ENCODE peak calls at places on chromosomes 4 and X, in eight cellular contexts. A is heart left ventricle, C is neural progenitor cell, L is mucosa of descending colon, T is lower lobe of right lung, V is foreskin fibroblast, J is HCT116, R is AG09309. W is an unnamed sample.

GRCh38 chrX:47047989-47048388 is 30.3 kb upstream of the RGN start:
- DNase-seq in T (no peak), A (no peak), C (peak; percentile 2), L (no peak), V (peak; percentile 0), R (no peak), J (no peak), W (no peak)

GRCh38 chrX:125172531-125172930 is 147.1 kb upstream of the TEX13C start:
- DNase-seq in J (no peak), C (no peak), V (no peak), R (no peak), A (no peak), T (no peak), L (no peak), W (no peak)

GRCh38 chrX:39414290-39414847 is 613.1 kb downstream of the MID1IP1 start:
- DNase-seq in A (no peak), V (no peak), T (no peak), R (no peak), C (no peak), J (no peak), L (no peak), W (no peak)

GRCh38 chr4:99148545-99148944 is 4.4 kb upstream of the ADH4 start:
- DNase-seq in L (no peak), C (no peak), A (no peak), T (no peak), R (no peak), V (no peak), J (no peak), W (no peak)

GRCh38 chr4:126888968-126889367 is 743.8 kb upstream of the INTU start:
- DNase-seq in T (no peak), R (peak; percentile 37), J (no peak), L (no peak), A (no peak), V (peak; percentile 39), C (no peak), W (no peak)

GRCh38 chr4:123517971-123518370 is 121.4 kb downstream of the SPRY1 start:
- DNase-seq in J (no peak), L (no peak), V (no peak), A (no peak), C (no peak), R (no peak), T (no peak), W (no peak)

GRCh38 chr4:162732871-162733270 is 433.8 kb downstream of the NAF1 start:
- DNase-seq in T (no peak), J (no peak), A (no peak), L (no peak), V (no peak), R (no peak), C (peak; percentile 18), W (no peak)

GRCh38 chrX:3286196-3286920 is 60.1 kb downstream of the MXRA5 start:
- DNase-seq in T (no peak), L (no peak), C (no peak), A (no peak), V (peak; percentile 77), R (no peak), J (peak; percentile 31), W (no peak)

GRCh38 chr4:1500231-1500965 is 94.2 kb upstream of the NKX1-1 start:
- DNase-seq in J (no peak), L (peak; percentile 13), C (no peak), A (peak; percentile 4), T (peak; percentile 25), R (no peak), V (no peak), W (peak; percentile 28)

GRCh38 chr4:34644716-34645115 is 1599.6 kb downstream of the ARAP2 start:
- DNase-seq in V (peak; percentile 10), L (no peak), C (no peak), J (no peak), T (no peak), A (no peak), R (no peak), W (no peak)

GRCh38 chr4:84938316-84938715 is 28.2 kb downstream of the WDFY3 start:
- DNase-seq in R (peak; percentile 32), C (no peak), T (no peak), J (no peak), L (no peak), V (peak; percentile 58), A (no peak), W (no peak)

DNA sequence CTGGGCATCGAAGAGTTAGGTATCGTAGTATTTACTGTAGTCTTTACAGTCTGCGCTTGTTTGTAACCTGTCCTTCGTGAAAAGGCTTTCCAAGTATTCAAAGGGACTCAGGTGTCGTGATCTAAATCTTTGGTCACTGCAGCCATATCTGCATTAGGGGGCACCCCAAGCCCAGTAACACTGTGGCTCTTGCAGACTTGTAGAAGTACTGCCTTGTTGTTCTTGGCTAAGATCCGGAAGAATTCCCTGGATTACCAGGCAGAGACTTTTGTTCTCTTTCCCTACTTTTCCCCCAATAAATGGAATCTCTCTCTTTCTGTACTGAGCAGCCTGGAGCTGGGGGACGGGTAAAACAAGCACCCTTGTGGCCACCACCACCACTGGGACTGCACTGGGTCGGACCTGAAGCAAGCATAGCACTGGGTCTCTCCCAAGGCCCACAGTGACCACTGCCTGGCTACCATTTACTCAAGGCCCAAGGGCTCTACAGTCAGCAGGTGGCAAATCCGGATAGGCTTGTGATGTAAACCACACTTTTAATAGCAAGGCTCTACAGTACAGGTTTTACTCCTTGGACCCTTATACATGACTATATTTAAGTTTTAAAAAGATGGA is 12.0 kb downstream of the CXorf58 start:
- DNase-seq in V (no peak), J (no peak), T (no peak), R (no peak), L (no peak), A (no peak), C (peak; percentile 74), W (no peak)
- TF ChIP-seq CTCF in V (no peak), J (peak; percentile 7), T (no peak), R (no peak), L (no peak), A (no peak), C (peak; percentile 67), W (no peak)

DNA sequence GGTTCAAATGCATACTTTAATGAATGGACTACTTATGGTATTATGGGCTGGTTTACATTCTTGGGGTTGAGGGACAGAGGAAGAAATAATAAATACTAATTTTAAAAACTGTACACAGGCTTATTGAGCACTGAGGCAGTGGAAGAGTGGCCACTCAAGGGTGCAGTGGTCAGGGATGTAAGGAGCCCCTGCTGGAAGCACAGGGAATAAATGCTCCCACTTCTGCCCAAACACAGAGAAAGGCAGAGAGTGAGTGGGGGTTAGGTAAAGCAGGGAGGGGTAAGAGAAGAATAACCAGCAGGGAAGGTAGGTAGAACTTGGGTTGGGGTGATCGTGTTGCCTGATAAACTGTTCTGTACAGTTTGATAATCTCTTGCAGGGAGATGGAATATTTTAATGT is 60.0 kb downstream of the GAB1 start:
- DNase-seq in J (no peak), L (no peak), C (no peak), T (no peak), A (no peak), R (no peak), V (no peak), W (no peak)
- TF ChIP-seq CTCF in J (no peak), L (no peak), C (peak; percentile 29), T (no peak), A (no peak), R (no peak), V (peak; percentile 12), W (no peak)

DNA sequence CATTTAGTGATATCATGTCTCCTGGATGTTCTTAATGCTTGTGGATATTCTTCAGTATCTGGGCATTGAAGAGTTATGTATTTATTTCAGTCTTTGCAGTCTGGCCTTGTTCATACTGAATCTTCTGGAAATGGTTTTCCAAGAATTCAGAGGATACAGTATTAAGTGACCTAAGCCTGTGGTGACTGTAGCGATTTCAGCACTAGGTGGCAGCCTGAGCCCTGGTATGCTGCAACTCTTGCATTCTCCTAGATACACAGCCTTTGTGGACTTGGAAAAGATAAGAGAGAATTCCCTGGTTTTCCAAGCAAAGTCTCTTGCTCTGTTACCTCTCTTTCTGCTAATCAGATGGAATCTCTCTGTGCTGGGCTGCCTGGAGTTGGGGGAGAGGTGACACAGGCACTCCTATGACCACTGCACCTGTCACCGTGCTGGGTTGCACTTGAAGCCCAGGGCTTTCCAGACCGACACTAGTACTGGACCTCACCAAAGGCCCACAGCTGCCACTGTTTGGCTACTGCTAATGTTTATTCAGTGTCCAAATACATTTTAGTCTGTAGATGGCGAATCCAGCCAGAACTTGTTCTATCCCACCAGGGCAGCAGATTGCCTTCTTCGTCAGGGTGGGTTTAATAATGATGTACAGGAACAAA is 19.3 kb upstream of the SPIN2A start:
- DNase-seq in J (peak; percentile 13), T (no peak), V (no peak), L (peak; percentile 55), C (peak; percentile 65), R (peak; percentile 4), A (peak; percentile 17), W (no peak)
- TF ChIP-seq CTCF in J (peak; percentile 18), T (peak; percentile 31), V (peak; percentile 34), L (no peak), C (peak; percentile 62), R (peak; percentile 62), A (peak; percentile 41), W (no peak)

DNA sequence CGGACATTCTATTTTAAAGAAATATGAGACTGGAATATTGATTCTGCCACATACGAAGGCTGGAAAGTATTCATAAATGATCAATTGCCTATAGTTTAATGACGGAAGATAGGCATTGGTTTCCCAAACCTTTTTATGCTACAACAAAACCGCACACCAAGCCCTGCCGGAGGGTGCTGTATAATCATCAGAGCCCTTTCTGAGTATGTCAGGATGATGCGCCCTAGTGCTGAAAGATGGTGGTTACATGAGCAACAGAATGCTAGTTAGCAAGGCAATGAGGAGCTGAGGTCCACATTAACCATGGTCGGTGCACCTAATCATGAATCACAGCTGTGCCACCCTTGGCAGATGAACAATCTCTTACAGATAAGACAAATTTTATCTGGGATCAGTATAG is 491.0 kb downstream of the PACRGL start:
- DNase-seq in A (no peak), C (peak; percentile 17), T (no peak), L (no peak), J (no peak), R (no peak), V (no peak), W (no peak)
- TF ChIP-seq CTCF in A (no peak), C (peak; percentile 27), T (no peak), L (no peak), J (no peak), R (no peak), V (no peak), W (no peak)

DNA sequence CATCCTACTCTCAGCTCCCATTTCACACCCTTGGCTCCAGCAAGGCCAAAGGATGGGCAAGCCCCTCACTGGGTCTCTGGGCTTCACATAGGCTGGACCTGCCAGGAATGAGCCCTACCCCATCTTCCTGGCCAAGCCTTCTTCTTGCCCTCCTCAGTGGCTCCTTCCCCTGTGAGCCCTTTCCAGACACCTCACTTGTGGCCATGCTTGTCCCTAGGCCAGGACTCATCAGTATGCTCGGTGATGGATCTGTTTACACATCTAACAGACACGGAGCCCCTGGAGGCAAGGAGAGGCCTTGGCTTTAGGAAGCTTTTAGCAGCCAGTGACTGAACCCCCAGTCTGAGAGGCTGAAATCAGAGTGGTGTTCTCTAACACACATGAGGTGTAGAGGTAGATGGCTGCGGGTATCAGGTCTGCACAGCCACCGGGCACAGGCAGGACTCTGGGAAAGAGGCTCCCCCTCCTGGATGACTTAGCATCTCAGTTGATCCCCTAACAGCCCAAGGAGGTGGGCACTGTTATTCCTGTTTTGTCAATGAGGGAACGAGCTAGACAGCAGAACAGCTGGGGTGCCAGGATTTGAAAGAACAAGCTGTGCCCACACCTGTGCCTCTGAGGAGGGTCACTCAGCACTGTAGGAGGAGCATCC is 44.8 kb downstream of the PPP2R2C start:
- DNase-seq in L (no peak), V (no peak), J (no peak), T (no peak), A (no peak), R (no peak), C (peak; percentile 59), W (no peak)
- TF ChIP-seq CTCF in L (no peak), V (no peak), J (no peak), T (no peak), A (no peak), R (no peak), C (peak; percentile 54), W (no peak)

GRCh38 chr4:117477925-117478324 is 392.5 kb upstream of the TRAM1L1 start:
- DNase-seq in T (no peak), A (no peak), V (no peak), C (no peak), L (no peak), R (no peak), J (no peak), W (no peak)
- TF ChIP-seq CTCF in T (no peak), A (no peak), V (no peak), C (no peak), L (no peak), R (no peak), J (no peak), W (no peak)